ENCODE peak calls at places on chromosomes 1 and 21, in five cellular contexts. K, J, Z, X and I are unnamed samples.

GRCh38 chr1:239386453-239387303 is at the start of gene CHRM3:
- DNase-seq in K (no peak), J (peak; percentile 61), Z (no peak), X (peak; percentile 20), I (peak; percentile 96)

GRCh38 chr21:45982758-45983731 is 1.5 kb downstream of the COL6A1 start:
- DNase-seq in K (no peak), J (no peak), Z (no peak), X (peak; percentile 26), I (peak; percentile 38)

GRCh38 chr1:218829143-218829542 is 344.5 kb upstream of the LYPLAL1 start:
- DNase-seq in K (no peak), J (no peak), Z (no peak), X (no peak), I (no peak)

GRCh38 chr1:228279722-228280105 is 71.9 kb downstream of the OBSCN start:
- DNase-seq in K (no peak), J (no peak), Z (no peak), X (no peak), I (no peak)

GRCh38 chr1:999797-1000356 is at the start of gene HES4:
- DNase-seq in K (peak; percentile 75), J (peak; percentile 82), Z (peak; percentile 56), X (peak; percentile 91), I (peak; percentile 94)

GRCh38 chr1:86018311-86018923 is 138.2 kb downstream of the COL24A1 start:
- DNase-seq in K (no peak), J (peak; percentile 20), Z (no peak), X (no peak), I (no peak)

GRCh38 chr1:46183119-46183842 is 7.0 kb upstream of the P3R3URF start:
- DNase-seq in K (peak; percentile 63), J (peak; percentile 100), Z (no peak), X (peak; percentile 78), I (peak; percentile 32)

GRCh38 chr1:68201546-68202238 is 30.6 kb downstream of the WLS start:
- DNase-seq in K (no peak), J (no peak), Z (no peak), X (peak; percentile 40), I (no peak)

GRCh38 chr1:2555634-2556276 is 416 bp upstream of the TNFRSF14 start:
- DNase-seq in K (no peak), J (no peak), Z (peak; percentile 86), X (peak; percentile 94), I (no peak)

GRCh38 chr1:230858918-230859819 is 9.2 kb downstream of the C1orf198 start:
- DNase-seq in K (peak; percentile 42), J (no peak), Z (no peak), X (no peak), I (no peak)

GRCh38 chr21:17231771-17232170 is 281.1 kb upstream of the CXADR start:
- DNase-seq in K (no peak), J (no peak), Z (no peak), X (no peak), I (no peak)

GRCh38 chr1:230541306-230541705 is 101.0 kb upstream of the COG2 start:
- DNase-seq in K (no peak), J (no peak), Z (no peak), X (no peak), I (no peak)

GRCh38 chr1:214548988-214549387 is 2.4 kb downstream of the PTPN14 start:
- DNase-seq in K (no peak), J (peak; percentile 50), Z (no peak), X (peak; percentile 57), I (no peak)

GRCh38 chr1:111747282-111747734 is 8.1 kb upstream of the INKA2 start:
- DNase-seq in K (no peak), J (peak; percentile 65), Z (peak; percentile 57), X (peak; percentile 56), I (peak; percentile 61)

GRCh38 chr1:1181938-1182410 is 8.3 kb downstream of the TTLL10 start:
- DNase-seq in K (no peak), J (no peak), Z (no peak), X (no peak), I (no peak)

GRCh38 chr21:33643658-33644311 is 1.5 kb downstream of the ITSN1 start:
- DNase-seq in K (no peak), J (peak; percentile 21), Z (no peak), X (no peak), I (peak; percentile 57)

GRCh38 chr1:228398741-228399461 is 7.7 kb downstream of the TRIM11 start:
- DNase-seq in K (no peak), J (no peak), Z (no peak), X (no peak), I (no peak)

GRCh38 chr1:8510041-8510823 is 192.3 kb downstream of the SLC45A1 start:
- DNase-seq in K (peak; percentile 67), J (peak; percentile 48), Z (peak; percentile 57), X (peak; percentile 63), I (no peak)

GRCh38 chr1:8506447-8506846 is 188.5 kb downstream of the SLC45A1 start:
- DNase-seq in K (no peak), J (no peak), Z (no peak), X (no peak), I (no peak)

GRCh38 chr1:8506995-8507615 is 189.2 kb downstream of the SLC45A1 start:
- DNase-seq in K (no peak), J (no peak), Z (no peak), X (no peak), I (no peak)

GRCh38 chr1:8512504-8512903 is 194.6 kb downstream of the SLC45A1 start:
- DNase-seq in K (no peak), J (no peak), Z (no peak), X (no peak), I (no peak)

GRCh38 chr1:8509579-8509978 is 191.7 kb downstream of the SLC45A1 start:
- DNase-seq in K (no peak), J (no peak), Z (no peak), X (no peak), I (no peak)
- H3K4me3 ChIP-seq in K (peak overlapping the region; percentile 39), J (no peak overlapping the region), Z (no peak overlapping the region), X (no peak overlapping the region), I (no peak overlapping the region)

GRCh38 chr1:56215086-56215485 is 364.3 kb downstream of the PLPP3 start:
- DNase-seq in K (no peak), J (no peak), Z (no peak), X (no peak), I (no peak)
- H3K27ac ChIP-seq in K (no peak overlapping the region), J (no peak overlapping the region), Z (no peak overlapping the region), X (no peak overlapping the region), I (no peak overlapping the region)

GRCh38 chr1:40380817-40381216 is 7.3 kb downstream of the SMAP2 start:
- DNase-seq in K (no peak), J (no peak), Z (no peak), X (no peak), I (no peak)
- H3K4me3 ChIP-seq in K (no peak overlapping the region), J (no peak overlapping the region), Z (peak overlapping the region; percentile 40), X (no peak overlapping the region), I (no peak overlapping the region)

GRCh38 chr21:28605138-28605537 is 387.5 kb downstream of the LTN1 start:
- DNase-seq in K (no peak), J (no peak), Z (no peak), X (no peak), I (no peak)
- H3K27ac ChIP-seq in K (no peak overlapping the region), J (no peak overlapping the region), Z (no peak overlapping the region), X (no peak overlapping the region), I (no peak overlapping the region)